ENCODE peak calls at places on chromosomes 12 and 14, in seven cellular contexts. R, P, H, U, B, T and G are unnamed samples.

GRCh38 chr12:6356374-6356820 is 14.5 kb upstream of the TNFRSF1A start:
- DNase-seq in R (no peak), P (no peak), H (no peak), U (no peak), B (no peak), T (no peak), G (no peak)

GRCh38 chr12:53427905-53428594 is 4.4 kb downstream of the AMHR2 start:
- DNase-seq in R (no peak), P (no peak), H (peak; percentile 85), U (peak; percentile 99), B (no peak), T (no peak), G (peak; percentile 47)

GRCh38 chr14:106694638-106695393 is 1168.4 kb downstream of the TMEM121 start:
- DNase-seq in R (peak; percentile 74), P (peak; percentile 76), H (no peak), U (peak; percentile 41), B (no peak), T (no peak), G (no peak)

GRCh38 chr12:16583991-16584745 is 21.8 kb downstream of the LMO3 start:
- DNase-seq in R (no peak), P (no peak), H (no peak), U (peak; percentile 93), B (no peak), T (no peak), G (no peak)

GRCh38 chr12:22409071-22409951 is 74.8 kb upstream of the ST8SIA1 start:
- DNase-seq in R (no peak), P (peak; percentile 37), H (no peak), U (no peak), B (no peak), T (no peak), G (no peak)

GRCh38 chr12:67525500-67525884 is 123.1 kb upstream of the DYRK2 start:
- DNase-seq in R (no peak), P (no peak), H (no peak), U (no peak), B (no peak), T (no peak), G (no peak)

GRCh38 chr14:94129111-94129757 is at the start of gene IFI27L2:
- DNase-seq in R (peak; percentile 78), P (peak; percentile 80), H (peak; percentile 78), U (peak; percentile 77), B (peak; percentile 55), T (peak; percentile 67), G (no peak)

GRCh38 chr14:78835052-78835451 is 664.9 kb downstream of the NRXN3 start:
- DNase-seq in R (no peak), P (no peak), H (no peak), U (no peak), B (no peak), T (no peak), G (no peak)

GRCh38 chr12:52390739-52391617 is 5.5 kb upstream of the KRT84 start:
- DNase-seq in R (no peak), P (no peak), H (peak; percentile 32), U (peak; percentile 68), B (no peak), T (no peak), G (no peak)

GRCh38 chr12:79344855-79345840 is 345.6 kb downstream of the PAWR start:
- DNase-seq in R (no peak), P (no peak), H (peak; percentile 35), U (peak; percentile 71), B (no peak), T (no peak), G (peak; percentile 15)

GRCh38 chr12:110281549-110282342 is 699 bp downstream of the ATP2A2 start:
- DNase-seq in R (peak; percentile 37), P (peak; percentile 79), H (no peak), U (peak; percentile 50), B (peak; percentile 43), T (peak; percentile 33), G (no peak)

GRCh38 chr12:6070472-6071257 is 53.8 kb downstream of the VWF start:
- DNase-seq in R (no peak), P (no peak), H (no peak), U (peak; percentile 84), B (no peak), T (no peak), G (no peak)

GRCh38 chr14:104967414-104968152 is 10.6 kb downstream of the AHNAK2 start:
- DNase-seq in R (no peak), P (no peak), H (no peak), U (peak; percentile 77), B (no peak), T (peak; percentile 80), G (no peak)

GRCh38 chr14:99552572-99553216 is 51.3 kb downstream of the CCDC85C start:
- DNase-seq in R (no peak), P (no peak), H (no peak), U (no peak), B (no peak), T (no peak), G (no peak)

GRCh38 chr14:89365071-89365801 is 51.8 kb downstream of the FOXN3 start:
- DNase-seq in R (peak; percentile 76), P (peak; percentile 57), H (no peak), U (no peak), B (peak; percentile 35), T (peak; percentile 36), G (no peak)

GRCh38 chr12:122399592-122400373 is 22.7 kb downstream of the CLIP1 start:
- DNase-seq in R (peak; percentile 56), P (no peak), H (peak; percentile 89), U (peak; percentile 89), B (peak; percentile 81), T (peak; percentile 80), G (peak; percentile 84)

GRCh38 chr12:80222261-80222660 is 122.9 kb downstream of the OTOGL start:
- DNase-seq in R (no peak), P (no peak), H (peak; percentile 11), U (no peak), B (no peak), T (no peak), G (no peak)

GRCh38 chr12:53532524-53533445 is 25.5 kb upstream of the NPFF start:
- DNase-seq in R (no peak), P (no peak), H (no peak), U (peak; percentile 11), B (no peak), T (no peak), G (no peak)

GRCh38 chr14:96934961-96935360 is 137.8 kb downstream of the VRK1 start:
- DNase-seq in R (no peak), P (no peak), H (no peak), U (no peak), B (no peak), T (no peak), G (no peak)

DNA sequence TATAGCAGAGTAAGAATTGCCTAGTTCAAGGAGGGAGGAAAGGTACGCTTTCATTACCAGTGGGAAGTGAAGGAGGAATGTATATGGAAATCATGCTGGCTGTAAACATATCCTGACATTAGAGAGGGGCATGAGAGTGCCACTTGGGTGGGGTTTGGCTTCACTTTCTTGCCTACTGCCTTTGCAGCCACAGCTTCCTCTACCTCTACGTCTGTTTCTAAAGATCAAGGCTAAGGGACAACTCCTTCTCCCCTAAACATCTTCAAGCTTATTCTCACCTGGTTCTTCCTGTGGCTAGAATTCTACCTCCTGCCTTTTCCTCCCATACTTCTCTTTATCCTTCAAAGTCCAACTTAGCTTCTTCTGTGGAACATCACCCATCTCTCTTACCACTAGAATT is 58.0 kb downstream of the SUSD6 start:
- DNase-seq in R (no peak), P (no peak), H (no peak), U (no peak), B (no peak), T (no peak), G (no peak)
- H3K4me3 ChIP-seq in R (no peak overlapping the region), P (no peak overlapping the region), H (no peak overlapping the region), U (no peak overlapping the region), B (no peak overlapping the region), T (no peak overlapping the region), G (no peak overlapping the region)

DNA sequence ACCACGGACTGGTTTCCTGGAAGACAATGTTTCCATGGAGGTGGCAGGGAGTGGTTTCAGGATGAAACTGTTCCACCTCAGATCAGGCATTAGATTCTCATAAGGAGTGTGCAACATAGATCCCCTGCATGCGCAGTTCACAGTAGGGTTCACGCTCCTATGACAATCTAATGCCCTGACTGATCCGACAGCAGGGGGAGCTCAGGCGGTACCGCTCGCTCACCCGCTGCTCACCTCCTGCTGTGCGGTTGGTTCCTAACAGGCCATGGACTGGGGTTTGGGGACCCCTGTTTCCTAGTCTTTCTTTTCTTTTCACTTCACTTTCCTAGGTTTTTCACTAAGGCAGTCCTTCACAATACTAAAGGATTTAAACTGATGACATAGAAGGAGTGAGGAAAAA is 39.6 kb downstream of the GUCY2C start:
- DNase-seq in R (no peak), P (no peak), H (no peak), U (no peak), B (no peak), T (no peak), G (no peak)
- TF ChIP-seq CTCF in R (no peak), P (no peak), H (no peak), U (no peak), B (no peak), T (no peak), G (no peak)

GRCh38 chr12:131221061-131221945 is 267.6 kb downstream of the ADGRD1 start:
- DNase-seq in R (no peak), P (no peak), H (no peak), U (no peak), B (no peak), T (no peak), G (no peak)
- H3K4me3 ChIP-seq in R (peak overlapping the region; percentile 23), P (peak overlapping the region; percentile 20), H (no peak overlapping the region), U (no peak overlapping the region), B (no peak overlapping the region), T (no peak overlapping the region), G (no peak overlapping the region)

DNA sequence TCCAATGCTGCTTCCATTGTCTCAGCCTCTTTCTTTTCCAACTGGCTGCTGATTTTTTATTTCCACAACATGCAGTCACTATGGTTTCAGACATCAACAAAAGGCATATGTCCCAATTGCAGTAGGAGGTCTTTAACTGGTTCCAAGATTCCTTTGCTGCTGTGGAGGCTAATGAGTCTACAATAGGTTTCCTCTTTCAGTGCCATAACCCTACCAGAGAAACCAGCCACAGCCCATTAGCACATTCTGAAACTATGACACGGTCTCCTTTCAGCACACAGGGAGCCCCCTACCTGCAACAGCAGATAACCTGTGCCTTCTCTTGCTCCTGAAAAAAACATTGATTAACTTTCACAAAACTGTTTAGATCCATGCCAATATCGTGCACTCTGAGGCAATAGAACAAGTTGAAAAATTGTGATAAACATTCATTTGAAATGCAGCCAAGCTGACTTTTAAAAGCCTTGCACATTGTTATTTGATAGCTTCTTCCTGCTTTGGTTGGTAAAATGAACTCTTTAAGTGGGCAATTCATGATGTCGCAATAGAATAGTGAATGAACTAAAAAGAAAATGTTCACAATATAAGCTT is 32.4 kb downstream of the PLEKHG7 start:
- DNase-seq in R (no peak), P (no peak), H (peak; percentile 78), U (peak; percentile 64), B (no peak), T (peak; percentile 19), G (peak; percentile 87)
- TF ChIP-seq CTCF in R (no peak), P (no peak), H (peak; percentile 30), U (peak; percentile 25), B (no peak), T (no peak), G (no peak)

GRCh38 chr14:50937325-50937724 is 7.0 kb downstream of the PYGL start:
- DNase-seq in R (no peak), P (no peak), H (no peak), U (peak; percentile 85), B (no peak), T (no peak), G (no peak)
- H3K4me3 ChIP-seq in R (no peak overlapping the region), P (no peak overlapping the region), H (no peak overlapping the region), U (no peak overlapping the region), B (no peak overlapping the region), T (no peak overlapping the region), G (no peak overlapping the region)